ENCODE peak calls at places on chromosomes 3 and 15, in four cellular contexts. V, R, C and H are unnamed samples.

GRCh38 chr15:74839526-74840395 is 3.2 kb downstream of the ULK3 start:
- DNase-seq in R (no peak), C (no peak), V (no peak), H (no peak)

GRCh38 chr3:123344175-123344908 is 104.5 kb downstream of the ADCY5 start:
- DNase-seq in R (no peak), V (peak), C (no peak), H (no peak)

GRCh38 chr3:47912006-47912504 is 104.2 kb downstream of the MAP4 start:
- DNase-seq in C (no peak), V (no peak), R (no peak), H (no peak)

GRCh38 chr15:27327467-27328045 is 356.6 kb downstream of the GABRG3 start:
- DNase-seq in C (no peak), R (no peak), V (no peak), H (no peak)

GRCh38 chr15:25091421-25092158 is 136.8 kb downstream of the SNRPN start:
- DNase-seq in C (no peak), V (no peak), R (no peak), H (no peak)

GRCh38 chr3:188754286-188754685 is 417.5 kb upstream of the TPRG1 start:
- DNase-seq in C (no peak), R (no peak), V (no peak), H (no peak)

GRCh38 chr15:51401872-51402517 is 60.5 kb downstream of the GLDN start:
- DNase-seq in C (peak), R (peak), V (peak), H (peak)

GRCh38 chr3:12916159-12916558 is 74.8 kb upstream of the RPL32 start:
- DNase-seq in R (no peak), V (no peak), C (no peak), H (no peak)

GRCh38 chr3:174035317-174035886 is 637.9 kb downstream of the NLGN1 start:
- DNase-seq in V (peak), R (no peak), C (peak), H (no peak)

GRCh38 chr3:159126261-159127020 is 324.6 kb downstream of the MFSD1 start:
- DNase-seq in C (peak), V (no peak), R (no peak), H (no peak)

GRCh38 chr15:71532994-71533393 is 277.4 kb upstream of the NR2E3 start:
- DNase-seq in R (no peak), V (peak), C (peak), H (peak)

GRCh38 chr3:134058728-134059601 is 29.2 kb upstream of the SLCO2A1 start:
- DNase-seq in C (no peak), R (no peak), V (no peak), H (no peak)

GRCh38 chr15:30043211-30043655 is 39.5 kb upstream of the GOLGA8J start:
- DNase-seq in C (peak), R (no peak), V (no peak), H (no peak)

GRCh38 chr15:54776410-54776809 is 420.3 kb downstream of the RSL24D1 start:
- DNase-seq in R (no peak), C (no peak), V (no peak), H (no peak)

GRCh38 chr3:169153614-169154013 is 509.9 kb downstream of the MECOM start:
- DNase-seq in R (no peak), V (no peak), C (no peak), H (no peak)

GRCh38 chr3:9779721-9780450 is 10.1 kb upstream of the CAMK1 start:
- DNase-seq in R (no peak), C (no peak), V (no peak), H (no peak)

GRCh38 chr3:44419159-44419922 is 58.1 kb downstream of the ZNF445 start:
- DNase-seq in R (no peak), V (no peak), C (no peak), H (no peak)

GRCh38 chr3:44420676-44421075 is 56.8 kb downstream of the ZNF445 start:
- DNase-seq in V (no peak), C (no peak), R (no peak), H (no peak)

GRCh38 chr3:44419923-44420650 is 57.4 kb downstream of the ZNF445 start:
- DNase-seq in V (no peak), C (no peak), R (no peak), H (no peak)

GRCh38 chr3:44416031-44417030 is 61.1 kb downstream of the ZNF445 start:
- DNase-seq in V (no peak), C (no peak), R (no peak), H (no peak)

DNA sequence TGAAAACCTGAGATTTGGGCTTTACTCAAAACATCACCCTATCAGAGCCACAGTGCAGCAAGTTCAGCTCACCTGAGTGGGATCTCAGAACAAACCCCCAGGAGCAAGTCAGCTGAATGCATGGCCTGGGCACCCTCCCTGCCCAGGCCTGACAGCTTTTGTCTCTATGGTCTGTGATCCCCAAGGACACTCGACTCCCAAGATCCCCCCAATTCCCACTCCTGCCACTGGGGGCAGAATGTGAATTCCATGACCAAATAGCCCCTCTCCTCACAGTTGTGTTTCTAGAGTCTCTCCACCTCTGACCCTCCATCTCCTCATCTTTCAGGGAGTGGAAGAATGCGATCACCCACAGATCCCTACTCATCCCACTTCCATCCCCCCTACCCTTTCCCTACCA is 58.9 kb downstream of the ZNF445 start:
- DNase-seq in C (no peak), V (no peak), R (no peak), H (no peak)
- TF ChIP-seq CTCF in C (no peak), V (peak), R (no peak), H (peak)

GRCh38 chr15:64092075-64092820 is 1.4 kb downstream of the CIAO2A start:
- DNase-seq in V (no peak), R (no peak), C (no peak), H (no peak)
- TF ChIP-seq CTCF in V (no peak), R (no peak), C (no peak), H (no peak)

GRCh38 chr3:137692803-137693431 is 71.2 kb upstream of the SOX14 start:
- DNase-seq in C (peak), V (peak), R (no peak), H (peak)
- TF ChIP-seq CTCF in C (peak), V (no peak), R (peak), H (peak)

DNA sequence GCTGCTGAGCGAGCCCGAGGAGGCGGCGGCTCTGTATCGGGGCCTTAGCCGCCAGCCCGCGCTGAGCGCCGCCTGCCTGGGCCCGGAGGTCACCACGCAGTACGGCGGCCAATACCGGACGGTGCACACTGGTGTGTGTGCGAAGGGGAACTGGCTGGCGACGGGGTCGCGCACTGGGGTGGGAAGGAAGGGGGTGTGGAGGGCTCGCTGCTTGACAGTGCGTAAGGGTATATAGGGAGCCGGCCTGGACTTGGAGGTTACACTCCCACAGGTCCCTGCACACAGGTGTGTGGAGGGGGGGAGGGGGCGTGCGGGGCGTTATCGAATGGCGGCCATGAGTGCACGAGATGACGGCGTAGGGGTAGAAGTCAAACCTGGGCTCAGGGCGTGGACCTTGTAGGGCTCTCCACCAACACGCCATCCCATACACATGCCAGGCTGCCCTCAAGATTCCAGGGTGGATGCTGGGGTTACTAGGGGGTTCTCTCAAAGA is 386 bp downstream of the APEH start:
- DNase-seq in V (no peak), R (no peak), C (peak), H (no peak)
- TF ChIP-seq CTCF in V (no peak), R (no peak), C (no peak), H (no peak)

GRCh38 chr3:24365168-24365567 is 129.5 kb downstream of the THRB start:
- DNase-seq in V (no peak), R (no peak), C (peak), H (peak)
- TF ChIP-seq CTCF in V (peak), R (peak), C (peak), H (no peak)

GRCh38 chr15:100908466-100908865 is 10.7 kb upstream of the LRRK1 start:
- DNase-seq in V (no peak), C (no peak), R (no peak), H (no peak)

GRCh38 chr15:100903191-100903590 is 16.0 kb upstream of the LRRK1 start:
- DNase-seq in V (no peak), R (no peak), C (no peak), H (no peak)

GRCh38 chr15:100902436-100903190 is 16.5 kb upstream of the LRRK1 start:
- DNase-seq in V (no peak), R (peak), C (peak), H (no peak)

GRCh38 chr15:100909582-100909981 is 9.6 kb upstream of the LRRK1 start:
- DNase-seq in V (no peak), R (no peak), C (no peak), H (no peak)

DNA sequence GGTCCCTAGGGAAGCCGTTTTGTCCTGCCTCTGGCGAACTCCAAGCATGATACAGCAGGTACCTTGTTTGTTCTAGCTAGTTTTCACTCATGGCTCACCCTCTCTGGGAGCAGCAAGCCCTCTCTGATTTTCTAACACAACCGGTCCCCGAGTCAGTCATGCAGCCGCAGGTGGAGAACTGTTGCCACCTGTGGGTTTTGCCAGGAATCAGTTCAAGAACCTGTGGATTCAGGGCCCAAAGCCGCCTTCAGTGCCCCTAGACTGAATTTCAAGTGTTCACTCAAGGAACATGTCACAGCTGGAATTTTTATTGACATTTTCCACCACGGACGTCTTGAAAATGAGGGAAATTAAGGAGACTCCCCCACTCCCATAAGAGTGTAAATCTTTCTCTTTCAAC is 13.3 kb upstream of the LRRK1 start:
- DNase-seq in C (peak), V (no peak), R (no peak), H (no peak)
- TF ChIP-seq CTCF in C (peak), V (no peak), R (no peak), H (no peak)

GRCh38 chr15:36811903-36812302 is 232.5 kb downstream of the CDIN1 start:
- DNase-seq in R (no peak), C (no peak), V (no peak), H (no peak)

GRCh38 chr15:36808401-36809160 is 229.2 kb downstream of the CDIN1 start:
- DNase-seq in V (peak), C (no peak), R (no peak), H (no peak)

GRCh38 chr15:36814085-36814484 is 234.7 kb downstream of the CDIN1 start:
- DNase-seq in V (no peak), R (no peak), C (no peak), H (no peak)

GRCh38 chr15:36809380-36809779 is 230.0 kb downstream of the CDIN1 start:
- DNase-seq in R (no peak), V (no peak), C (no peak), H (no peak)

DNA sequence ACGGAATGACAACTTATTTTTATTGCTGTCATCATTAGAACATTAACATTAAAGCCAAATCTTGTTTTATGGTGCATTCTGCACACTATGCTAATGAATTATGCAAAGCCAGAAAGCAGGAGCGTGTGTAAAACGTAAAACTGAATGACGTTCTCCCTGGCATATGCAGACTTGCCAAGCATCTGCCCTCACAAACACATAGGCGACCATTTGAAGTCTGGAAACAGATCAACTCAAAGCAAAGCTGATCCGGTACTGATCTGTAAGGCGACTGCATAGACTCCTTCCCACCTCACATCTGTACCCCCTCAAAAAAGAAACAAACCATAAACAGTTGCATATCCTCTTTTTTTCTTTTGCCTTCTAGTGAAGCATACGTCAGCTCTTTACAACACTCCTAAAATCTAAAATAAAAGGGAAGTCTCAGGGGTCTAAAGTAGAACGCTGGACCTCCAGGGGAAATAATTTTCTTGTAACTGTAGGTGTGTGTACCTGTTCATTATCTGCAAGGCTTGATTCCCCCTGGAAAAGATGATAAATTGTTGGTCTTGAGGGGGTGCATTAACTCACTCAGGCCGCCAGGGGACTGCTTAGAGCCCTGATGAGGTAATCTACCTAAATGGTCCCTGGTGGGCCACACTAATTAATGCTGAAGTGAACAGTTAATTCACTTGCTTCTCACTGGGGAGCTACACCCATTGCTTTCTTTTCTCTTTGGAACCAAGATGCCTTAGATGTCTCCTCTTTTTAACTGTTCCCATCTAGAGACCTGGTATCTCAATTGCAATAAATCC is 231.4 kb downstream of the CDIN1 start:
- DNase-seq in R (no peak), C (no peak), V (no peak), H (no peak)
- TF ChIP-seq CTCF in R (no peak), C (peak), V (peak), H (no peak)